ENCODE peak calls at places on chromosomes 1 and 21, in seven cellular contexts. H, K, L, V, B, Q and U are unnamed samples.

GRCh38 chr1:183593356-183593755 is 3.1 kb upstream of the NCF2 start:
- DNase-seq in Q (no peak), K (no peak), L (no peak), B (no peak), H (peak), V (no peak), U (no peak)

GRCh38 chr1:18547460-18547859 is 66.7 kb downstream of the KLHDC7A start:
- DNase-seq in B (no peak), K (no peak), H (no peak), Q (no peak), V (no peak), L (no peak), U (no peak)

GRCh38 chr1:159815926-159816325 is 10.7 kb upstream of the SLAMF8 start:
- DNase-seq in Q (no peak), B (no peak), H (no peak), K (no peak), L (no peak), V (no peak), U (no peak)

GRCh38 chr1:58346076-58346435 is 200.5 kb downstream of the OMA1 start:
- DNase-seq in V (no peak), Q (no peak), L (no peak), K (no peak), B (no peak), H (no peak), U (no peak)

GRCh38 chr1:116365353-116365780 is 7.7 kb upstream of the ATP1A1 start:
- DNase-seq in Q (no peak), B (no peak), L (no peak), H (no peak), V (no peak), K (no peak), U (no peak)

GRCh38 chr1:38328278-38329035 is 281.9 kb upstream of the POU3F1 start:
- DNase-seq in B (no peak), K (no peak), H (no peak), Q (no peak), L (no peak), V (no peak), U (no peak)

GRCh38 chr1:14608308-14608707 is 9.8 kb downstream of the KAZN start:
- DNase-seq in Q (no peak), K (no peak), B (no peak), L (no peak), V (no peak), H (no peak), U (no peak)

GRCh38 chr21:42125571-42126544 is 54.7 kb downstream of the UMODL1 start:
- DNase-seq in V (no peak), K (no peak), H (no peak), Q (peak), B (peak), L (peak), U (peak)

GRCh38 chr1:29218223-29218622 is 12.5 kb downstream of the MECR start:
- DNase-seq in B (no peak), V (no peak), L (no peak), H (no peak), K (no peak), Q (no peak), U (no peak)

GRCh38 chr1:152188673-152189591 is 29.9 kb upstream of the RPTN start:
- DNase-seq in B (peak), H (no peak), Q (peak), L (peak), V (peak), K (no peak), U (peak)

GRCh38 chr1:167439301-167439988 is 78.9 kb downstream of the CD247 start:
- DNase-seq in K (no peak), B (no peak), L (peak), H (no peak), Q (peak), V (peak), U (peak)

GRCh38 chr1:167328762-167329483 is 108.2 kb downstream of the POU2F1 start:
- DNase-seq in H (peak), V (no peak), B (no peak), Q (no peak), L (peak), K (no peak), U (peak)

GRCh38 chr1:167909691-167910180 is 4.2 kb downstream of the ADCY10 start:
- DNase-seq in H (no peak), Q (no peak), K (no peak), L (no peak), B (no peak), V (no peak), U (no peak)

GRCh38 chr1:170063109-170063826 is 11.2 kb downstream of the KIFAP3 start:
- DNase-seq in V (no peak), B (no peak), H (no peak), Q (peak), K (peak), L (peak), U (no peak)

GRCh38 chr1:244236721-244237120 is 185.6 kb downstream of the ZBTB18 start:
- DNase-seq in B (no peak), H (no peak), Q (no peak), K (no peak), V (no peak), L (no peak), U (no peak)

GRCh38 chr21:32380940-32381339 is 11.9 kb downstream of the URB1 start:
- DNase-seq in K (no peak), Q (no peak), H (no peak), L (no peak), B (no peak), V (no peak), U (no peak)

GRCh38 chr1:83813571-83813970 is 185.4 kb downstream of the TTLL7 start:
- DNase-seq in V (no peak), L (no peak), Q (no peak), K (no peak), H (no peak), B (no peak), U (no peak)

GRCh38 chr1:67174716-67175284 is 8.5 kb downstream of the IL23R start:
- DNase-seq in H (no peak), B (no peak), V (no peak), L (no peak), K (no peak), Q (no peak), U (no peak)

GRCh38 chr1:25610822-25611630 is 5.6 kb upstream of the MAN1C1 start:
- DNase-seq in Q (no peak), B (no peak), K (peak), L (peak), H (no peak), V (no peak), U (no peak)

GRCh38 chr1:205920159-205920558 is 23.1 kb downstream of the SLC26A9 start:
- DNase-seq in V (no peak), B (no peak), K (no peak), H (no peak), Q (no peak), L (no peak), U (no peak)

GRCh38 chr1:152565535-152566215 is 905 bp downstream of the LCE3E start:
- DNase-seq in B (no peak), V (no peak), Q (no peak), L (no peak), K (no peak), H (no peak), U (no peak)

GRCh38 chr1:234611153-234611798 is 1.3 kb upstream of the IRF2BP2 start:
- DNase-seq in L (no peak), H (peak), V (no peak), B (no peak), Q (peak), K (peak), U (no peak)

GRCh38 chr1:147080671-147081394 is 91.4 kb downstream of the PRKAB2 start:
- DNase-seq in Q (no peak), V (peak), H (no peak), B (no peak), K (no peak), L (no peak), U (peak)

GRCh38 chr1:160028426-160028825 is 3.4 kb downstream of the PIGM start:
- DNase-seq in V (no peak), K (no peak), B (no peak), L (no peak), Q (no peak), H (no peak), U (no peak)

DNA sequence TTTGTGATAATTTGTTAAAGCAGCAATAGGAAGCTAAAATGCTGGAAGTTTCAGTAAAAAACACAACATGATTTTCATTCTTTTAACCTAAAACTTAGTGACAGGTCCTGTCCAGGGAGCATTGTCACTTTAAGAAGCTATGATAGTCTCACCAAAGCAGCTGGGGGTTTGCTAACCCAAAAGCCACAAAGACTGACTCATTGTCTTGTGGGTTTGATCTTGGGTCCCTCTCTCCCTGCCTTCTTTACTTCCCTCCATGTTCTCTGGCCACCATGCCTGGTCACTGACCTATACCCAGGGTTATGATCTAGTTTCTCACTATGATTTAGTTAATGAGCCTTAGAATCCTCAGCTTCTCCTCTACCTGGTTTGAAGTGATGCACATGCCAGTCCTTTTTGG is 213.5 kb upstream of the PTGFR start:
- DNase-seq in L (no peak), B (no peak), Q (no peak), V (no peak), K (no peak), H (no peak), U (no peak)
- TF ChIP-seq SP1 in L (no peak), B (no peak), Q (no peak), V (no peak), K (no peak), H (no peak), U (no peak)

DNA sequence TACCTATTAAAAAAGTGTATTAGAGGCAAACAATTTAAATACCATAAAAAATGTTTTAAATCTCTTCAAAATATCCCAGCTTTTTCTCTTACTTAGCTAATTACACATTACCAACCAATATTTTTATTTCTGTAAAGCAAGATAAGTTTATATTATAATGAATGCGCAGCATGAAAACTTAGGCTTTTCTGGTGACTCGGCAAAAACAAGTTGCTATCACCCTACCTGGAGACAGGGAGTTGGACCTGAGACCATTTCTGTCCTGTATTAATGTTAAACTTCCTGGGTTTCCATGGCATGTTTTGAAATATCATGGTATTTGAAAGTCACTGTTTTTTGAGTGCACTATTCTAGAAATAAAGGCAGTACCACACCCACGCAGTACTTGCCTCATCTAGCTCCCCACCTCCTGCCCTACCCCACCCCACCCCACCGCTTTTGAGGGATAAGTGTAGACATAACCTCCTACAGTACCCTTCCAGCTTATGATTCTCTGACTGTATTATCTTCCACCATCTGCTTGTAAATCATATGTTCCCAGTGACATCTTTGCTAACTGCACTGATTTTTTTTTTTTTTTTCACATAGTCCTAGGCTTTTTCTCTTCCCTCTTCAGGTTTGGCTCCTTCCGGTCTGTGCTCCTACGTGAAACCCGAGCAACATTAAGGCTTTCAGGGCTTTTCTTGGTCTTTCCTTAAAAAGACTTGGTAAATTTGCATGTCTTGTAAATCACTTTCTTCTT is 77.5 kb downstream of the PHTF1 start:
- DNase-seq in H (no peak), L (no peak), K (no peak), Q (no peak), B (no peak), V (no peak), U (no peak)
- TF ChIP-seq SP1 in H (no peak), L (no peak), K (no peak), Q (no peak), B (no peak), V (no peak), U (no peak)

GRCh38 chr21:35273331-35273730 is 224.2 kb upstream of the RUNX1 start:
- DNase-seq in B (no peak), K (no peak), L (no peak), H (no peak), Q (no peak), V (no peak), U (no peak)

GRCh38 chr21:35266546-35266945 is 217.4 kb upstream of the RUNX1 start:
- DNase-seq in Q (no peak), B (no peak), H (no peak), K (no peak), L (no peak), V (no peak), U (no peak)

GRCh38 chr21:35268817-35269216 is 219.7 kb upstream of the RUNX1 start:
- DNase-seq in B (no peak), V (no peak), H (no peak), Q (no peak), K (no peak), L (no peak), U (no peak)

GRCh38 chr21:35265170-35265877 is 216.2 kb upstream of the RUNX1 start:
- DNase-seq in B (no peak), Q (no peak), H (no peak), L (no peak), V (no peak), K (peak), U (no peak)

GRCh38 chr21:35268261-35268660 is 219.2 kb upstream of the RUNX1 start:
- DNase-seq in H (no peak), B (no peak), Q (no peak), V (no peak), L (no peak), K (no peak), U (no peak)
- TF ChIP-seq SP1 in H (no peak), B (no peak), Q (no peak), V (no peak), L (no peak), K (no peak), U (no peak)

DNA sequence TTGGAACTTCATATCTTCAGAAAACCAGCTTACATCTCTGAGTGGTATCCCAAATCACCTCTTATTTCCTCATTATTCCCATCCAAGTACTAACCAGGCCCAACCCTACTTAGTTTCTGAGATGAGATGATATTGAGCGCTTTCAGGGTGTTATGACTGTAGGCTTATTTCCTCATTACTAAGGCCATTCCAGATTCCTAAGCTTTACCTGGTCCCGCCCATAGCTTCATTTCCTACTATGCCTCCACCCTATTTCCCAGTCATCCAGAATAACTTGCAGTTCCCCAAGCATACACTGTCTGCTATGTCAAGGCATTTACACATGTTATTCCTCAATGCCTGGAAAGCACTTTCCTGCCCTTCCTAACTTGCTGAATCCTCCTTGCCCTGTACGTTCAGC is 79.3 kb upstream of the SPAG17 start:
- DNase-seq in V (no peak), B (no peak), L (no peak), H (no peak), K (no peak), Q (no peak), U (no peak)
- TF ChIP-seq SP1 in V (no peak), B (no peak), L (no peak), H (no peak), K (no peak), Q (no peak), U (no peak)

DNA sequence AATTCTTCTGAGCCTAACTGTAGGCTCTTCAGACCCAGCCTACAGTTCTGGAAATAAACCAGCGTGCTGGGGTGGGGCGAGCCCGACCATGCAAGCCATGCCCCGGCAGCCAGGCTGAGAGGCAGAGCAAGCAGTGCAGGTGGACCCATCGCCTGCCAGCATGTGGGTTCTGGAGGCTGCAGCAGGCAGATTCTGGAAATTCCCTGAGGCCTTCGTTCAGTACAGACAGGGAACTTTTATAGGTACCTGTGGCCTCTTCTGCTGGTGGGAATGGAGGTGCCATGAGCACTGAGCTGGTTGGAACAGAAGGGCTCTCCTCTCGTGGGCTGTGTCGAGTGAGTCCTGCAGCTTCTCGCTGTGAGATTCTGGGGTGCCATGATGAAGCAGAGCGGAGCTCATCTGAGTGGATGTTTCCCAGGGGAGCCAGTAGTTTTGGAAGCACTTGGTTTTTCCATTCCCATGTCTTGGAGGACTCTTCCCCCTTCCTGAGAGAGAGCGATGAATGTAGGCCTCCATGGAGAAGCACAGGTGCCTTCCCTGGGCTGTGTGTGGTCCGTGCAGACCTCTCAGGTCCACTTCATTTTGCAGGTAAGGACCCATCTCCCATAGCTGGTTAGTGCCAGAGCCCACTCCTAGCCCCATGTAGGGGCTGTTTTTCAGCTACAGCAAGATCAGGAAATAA is 94.1 kb downstream of the PCBP3 start:
- DNase-seq in L (no peak), V (no peak), K (no peak), Q (no peak), B (no peak), H (no peak), U (no peak)
- TF ChIP-seq SP1 in L (no peak), V (no peak), K (no peak), Q (no peak), B (no peak), H (no peak), U (no peak)

GRCh38 chr1:41670558-41670957 is 186.1 kb upstream of the EDN2 start:
- DNase-seq in V (no peak), L (no peak), H (no peak), Q (no peak), K (no peak), B (no peak), U (no peak)
- TF ChIP-seq SP1 in V (no peak), L (no peak), H (no peak), Q (no peak), K (no peak), B (no peak), U (no peak)